ENCODE peak calls at places on chromosome 1, in ten cellular contexts. O, V, C, Z, P, I, E, U, H and Y are unnamed samples.

GRCh38 chr1:84997667-84998600 is 1.0 kb upstream of the MCOLN2 start:
- DNase-seq in I (no peak), P (no peak), V (peak; percentile 31), U (no peak), E (peak; percentile 45), H (no peak), O (no peak), Z (no peak), C (no peak), Y (no peak)

GRCh38 chr1:23019851-23020625 is 770 bp downstream of the KDM1A start:
- DNase-seq in O (peak; percentile 5), H (peak; percentile 38), V (peak; percentile 33), P (no peak), E (peak; percentile 64), Z (no peak), C (no peak), U (peak; percentile 4), I (peak; percentile 10), Y (no peak)

GRCh38 chr1:3697810-3698209 is 45.5 kb downstream of the TP73 start:
- DNase-seq in C (no peak), U (no peak), V (no peak), O (no peak), E (no peak), H (no peak), P (no peak), I (no peak), Z (peak; percentile 19), Y (no peak)

GRCh38 chr1:36523850-36524249 is 41.1 kb upstream of the CSF3R start:
- DNase-seq in H (no peak), O (no peak), E (no peak), V (no peak), P (no peak), U (no peak), Z (no peak), C (no peak), I (no peak), Y (no peak)

GRCh38 chr1:203706444-203706843 is 58.5 kb upstream of the LAX1 start:
- DNase-seq in E (no peak), P (no peak), I (no peak), U (no peak), H (no peak), C (no peak), O (no peak), Z (no peak), V (no peak), Y (no peak)

GRCh38 chr1:209839875-209840491 is 12.2 kb downstream of the UTP25 start:
- DNase-seq in Z (no peak), O (peak; percentile 93), C (no peak), V (peak; percentile 60), I (no peak), E (peak; percentile 91), P (peak; percentile 86), U (no peak), H (no peak), Y (peak; percentile 72)

GRCh38 chr1:192756847-192757246 is 52.0 kb upstream of the RGS2 start:
- DNase-seq in V (no peak), C (no peak), I (no peak), P (no peak), O (no peak), U (no peak), E (no peak), Z (no peak), H (no peak), Y (no peak)

GRCh38 chr1:65079941-65080340 is 68.1 kb upstream of the AK4 start:
- DNase-seq in O (no peak), C (no peak), V (no peak), I (no peak), H (no peak), E (peak; percentile 15), P (no peak), U (no peak), Z (no peak), Y (no peak)

GRCh38 chr1:72397786-72398185 is 115.4 kb upstream of the NEGR1 start:
- DNase-seq in H (no peak), P (peak; percentile 14), E (peak; percentile 90), Z (peak; percentile 33), V (no peak), C (no peak), O (peak; percentile 72), I (no peak), U (no peak), Y (peak; percentile 55)

GRCh38 chr1:8075511-8076051 is 49.5 kb upstream of the ERRFI1 start:
- DNase-seq in E (peak; percentile 58), Z (no peak), O (no peak), H (no peak), U (no peak), V (no peak), C (no peak), P (no peak), I (no peak), Y (no peak)

GRCh38 chr1:227388771-227389170 is 70.5 kb upstream of the CDC42BPA start:
- DNase-seq in E (no peak), O (no peak), H (no peak), V (no peak), P (no peak), C (no peak), I (no peak), Z (no peak), U (no peak), Y (no peak)

GRCh38 chr1:65265296-65266271 is 43.8 kb upstream of the DNAJC6 start:
- DNase-seq in P (peak; percentile 27), U (no peak), H (peak; percentile 41), O (peak; percentile 13), C (no peak), I (peak; percentile 21), Z (peak; percentile 64), V (peak; percentile 52), E (peak; percentile 71), Y (no peak)

GRCh38 chr1:174726167-174726879 is 273.4 kb upstream of the CACYBP start:
- DNase-seq in U (no peak), I (no peak), P (no peak), V (no peak), C (no peak), H (no peak), O (peak; percentile 6), Z (peak; percentile 51), E (peak; percentile 53), Y (no peak)

GRCh38 chr1:183033205-183033604 is 10.0 kb downstream of the LAMC1 start:
- DNase-seq in O (no peak), E (peak; percentile 54), H (no peak), C (no peak), Z (no peak), V (no peak), U (no peak), P (no peak), I (no peak), Y (no peak)